ENCODE peak calls at places on chromosomes 12 and 14, in five cellular contexts. Y is OCI-LY7, S is GM23248, H is RWPE1, I is kidney. K is an unnamed sample.

GRCh38 chr14:104678346-104678745 is 11.1 kb upstream of the INF2 start:
- DNase-seq in Y (no peak), S (peak), H (no peak), I (peak), K (no peak)

GRCh38 chr12:59374783-59375182 is 221.0 kb upstream of the SLC16A7 start:
- DNase-seq in Y (no peak), S (no peak), H (no peak), I (no peak), K (no peak)

GRCh38 chr12:108340037-108340436 is 926 bp upstream of the CMKLR1 start:
- DNase-seq in Y (no peak), S (no peak), H (no peak), I (no peak), K (no peak)

GRCh38 chr14:65281991-65282908 is 130.3 kb upstream of the FUT8 start:
- DNase-seq in Y (peak), S (peak), H (no peak), I (no peak), K (no peak)

GRCh38 chr14:35687335-35687939 is 121.7 kb downstream of the RALGAPA1 start:
- DNase-seq in Y (peak), S (peak), H (peak), I (no peak), K (no peak)

GRCh38 chr12:109737631-109738030 is 24.0 kb downstream of the FAM222A start:
- DNase-seq in Y (no peak), S (no peak), H (no peak), I (peak), K (no peak)

GRCh38 chr12:64419696-64420095 is 15.5 kb downstream of the XPOT start:
- DNase-seq in Y (no peak), S (no peak), H (no peak), I (no peak), K (no peak)

GRCh38 chr14:87745507-87746118 is 247.4 kb downstream of the GALC start:
- DNase-seq in Y (peak), S (peak), H (peak), I (no peak), K (peak)

GRCh38 chr12:116524311-116524710 is 34.9 kb upstream of the MAP1LC3B2 start:
- DNase-seq in Y (no peak), S (no peak), H (no peak), I (no peak), K (no peak)

GRCh38 chr14:21084988-21085853 is 13.2 kb downstream of the ZNF219 start:
- DNase-seq in Y (no peak), S (peak), H (no peak), I (no peak), K (no peak)

GRCh38 chr14:88255196-88255595 is 67.9 kb downstream of the KCNK10 start:
- DNase-seq in Y (no peak), S (no peak), H (no peak), I (no peak), K (no peak)

GRCh38 chr14:90460136-90460535 is 63.3 kb downstream of the CALM1 start:
- DNase-seq in Y (no peak), S (no peak), H (no peak), I (no peak), K (no peak)

GRCh38 chr12:19894803-19895202 is 455.5 kb downstream of the AEBP2 start:
- DNase-seq in Y (no peak), S (no peak), H (no peak), I (no peak), K (no peak)

GRCh38 chr12:219891-220352 is 6.0 kb upstream of the SLC6A12 start:
- DNase-seq in Y (peak), S (peak), H (peak), I (peak), K (no peak)

GRCh38 chr14:34465069-34465859 is 3.2 kb upstream of the SPTSSA start:
- DNase-seq in Y (no peak), S (peak), H (no peak), I (no peak), K (no peak)

GRCh38 chr14:56816575-56817391 is 6.5 kb upstream of the OTX2 start:
- DNase-seq in Y (no peak), S (no peak), H (no peak), I (no peak), K (no peak)

GRCh38 chr12:26162905-26163304 is 32.5 kb upstream of the SSPN start:
- DNase-seq in Y (no peak), S (no peak), H (no peak), I (no peak), K (no peak)

GRCh38 chr12:129201029-129201428 is 347.8 kb downstream of the GLT1D1 start:
- DNase-seq in Y (no peak), S (no peak), H (no peak), I (no peak), K (no peak)

GRCh38 chr12:121872546-121873223 is 14.0 kb upstream of the HPD start:
- DNase-seq in Y (no peak), S (peak), H (peak), I (no peak), K (peak)

GRCh38 chr14:103862393-103862782 is 15.0 kb upstream of the PPP1R13B start:
- DNase-seq in Y (no peak), S (no peak), H (no peak), I (peak), K (no peak)

GRCh38 chr14:52918486-52918885 is 32.4 kb downstream of the FERMT2 start:
- DNase-seq in Y (no peak), S (peak), H (peak), I (no peak), K (peak)

GRCh38 chr12:60144395-60144794 is 548.6 kb downstream of the SLC16A7 start:
- DNase-seq in Y (no peak), S (no peak), H (no peak), I (no peak), K (no peak)

GRCh38 chr12:105289114-105289904 is 41.2 kb upstream of the C12orf75 start:
- DNase-seq in Y (no peak), S (peak), H (no peak), I (no peak), K (no peak)

GRCh38 chr14:100438271-100438670 is 115.1 kb downstream of the SLC25A47 start:
- DNase-seq in Y (no peak), S (no peak), H (no peak), I (no peak), K (no peak)

GRCh38 chr14:100438678-100439592 is 115.8 kb downstream of the SLC25A47 start:
- DNase-seq in Y (no peak), S (peak), H (peak), I (peak), K (peak)

GRCh38 chr14:100440207-100440631 is 117.1 kb downstream of the SLC25A47 start:
- DNase-seq in Y (peak), S (peak), H (peak), I (peak), K (no peak)

GRCh38 chr14:100440758-100441203 is 117.6 kb downstream of the SLC25A47 start:
- DNase-seq in Y (no peak), S (peak), H (no peak), I (no peak), K (no peak)

DNA sequence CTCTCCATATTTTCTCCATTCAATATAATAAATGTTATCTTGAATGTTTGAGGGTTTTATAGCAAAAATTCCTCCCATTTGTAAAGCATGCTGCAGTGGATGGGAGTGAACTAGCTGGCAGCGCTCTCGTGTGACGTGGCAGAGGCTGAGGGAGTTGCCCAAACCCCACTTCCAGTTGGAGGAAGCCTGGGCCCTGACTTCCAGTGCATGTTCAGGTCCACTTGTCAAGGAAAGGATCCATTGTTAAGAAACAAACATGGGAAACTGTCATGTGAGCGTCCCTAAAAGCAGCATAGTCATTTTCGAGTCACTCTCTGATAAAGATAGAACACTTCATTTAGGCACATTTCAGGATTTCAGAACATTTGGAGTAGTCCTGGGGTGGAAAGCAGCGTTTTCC is 116.6 kb downstream of the SLC25A47 start:
- DNase-seq in Y (no peak), S (peak), H (peak), I (no peak), K (no peak)
- H3K27ac ChIP-seq in Y (no peak), S (peak), H (peak), I (peak), K (peak)

DNA sequence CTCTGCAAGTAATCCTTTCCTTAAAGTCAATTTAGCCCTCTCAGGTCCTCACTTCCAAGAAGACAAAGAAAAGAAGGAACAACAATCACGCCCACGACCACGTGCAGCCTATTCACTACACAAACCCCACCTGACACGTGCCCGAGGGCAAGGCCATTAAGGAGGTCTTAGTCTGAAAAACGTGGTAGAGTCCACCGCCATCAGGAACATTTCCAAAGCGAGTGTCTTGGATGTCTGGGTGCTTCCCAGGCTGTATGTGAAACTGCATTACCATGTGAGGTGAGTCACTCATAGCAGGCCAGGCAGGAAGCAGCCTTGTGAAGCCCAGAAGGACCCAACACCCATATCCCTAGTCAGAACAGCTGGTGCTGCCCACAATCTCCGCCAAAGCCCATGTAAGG is 3.2 kb upstream of the KRT79 start:
- DNase-seq in Y (no peak), S (peak), H (peak), I (no peak), K (peak)
- H3K27ac ChIP-seq in Y (no peak), S (peak), H (no peak), I (no peak), K (no peak)

GRCh38 chr14:70642313-70643235 is 858 bp downstream of the TTC9 start:
- DNase-seq in Y (peak), S (peak), H (no peak), I (peak), K (no peak)
- H3K27ac ChIP-seq in Y (peak), S (no peak), H (no peak), I (no peak), K (peak)

GRCh38 chr12:118288174-118288573 is 84.5 kb downstream of the TAOK3 start:
- DNase-seq in Y (no peak), S (no peak), H (no peak), I (no peak), K (no peak)
- H3K27ac ChIP-seq in Y (no peak), S (no peak), H (no peak), I (no peak), K (no peak)

DNA sequence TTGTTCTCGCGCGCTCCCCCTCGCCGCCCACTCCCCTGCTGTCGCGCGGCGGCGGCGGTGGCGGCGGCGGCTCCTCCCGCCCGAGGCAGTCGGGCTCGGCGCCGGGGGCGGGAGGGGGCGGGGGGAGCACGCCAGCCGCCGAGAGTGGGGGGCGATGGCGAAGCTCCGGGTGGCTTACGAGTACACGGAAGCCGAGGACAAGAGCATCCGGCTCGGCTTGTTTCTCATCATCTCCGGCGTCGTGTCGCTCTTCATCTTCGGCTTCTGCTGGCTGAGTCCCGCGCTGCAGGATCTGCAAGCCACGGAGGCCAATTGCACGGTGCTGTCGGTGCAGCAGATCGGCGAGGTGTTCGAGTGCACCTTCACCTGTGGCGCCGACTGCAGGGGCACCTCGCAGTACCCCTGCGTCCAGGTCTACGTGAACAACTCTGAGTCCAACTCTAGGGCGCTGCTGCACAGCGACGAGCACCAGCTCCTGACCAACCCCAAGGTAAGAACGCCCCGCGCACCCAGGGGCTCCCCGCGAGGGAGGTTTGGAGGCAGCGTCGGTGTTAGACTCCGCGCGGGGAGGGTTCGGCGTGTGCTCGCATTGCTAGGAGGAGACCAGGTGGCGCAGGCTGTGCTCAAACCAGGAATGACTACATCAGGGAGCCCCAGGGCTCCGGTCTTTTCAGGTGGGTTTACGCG is 634 bp downstream of the KCNMB4 start:
- DNase-seq in Y (peak), S (peak), H (peak), I (peak), K (no peak)
- H3K27ac ChIP-seq in Y (peak), S (no peak), H (no peak), I (peak), K (no peak)

GRCh38 chr14:61571931-61572330 is 123.4 kb upstream of the HIF1A start:
- DNase-seq in Y (no peak), S (no peak), H (no peak), I (no peak), K (no peak)

GRCh38 chr14:61569308-61569707 is 126.0 kb upstream of the HIF1A start:
- DNase-seq in Y (peak), S (no peak), H (no peak), I (no peak), K (no peak)

GRCh38 chr14:61569783-61570182 is 125.5 kb upstream of the HIF1A start:
- DNase-seq in Y (peak), S (peak), H (peak), I (no peak), K (peak)

GRCh38 chr14:61570961-61571299 is 124.4 kb upstream of the HIF1A start:
- DNase-seq in Y (no peak), S (peak), H (no peak), I (no peak), K (no peak)

GRCh38 chr14:61570188-61570960 is 124.9 kb upstream of the HIF1A start:
- DNase-seq in Y (no peak), S (peak), H (no peak), I (no peak), K (no peak)
- H3K27ac ChIP-seq in Y (peak), S (peak), H (peak), I (peak), K (peak)

K was measured in epithelial cell of prostate.